ENCODE peak calls at places on chromosomes 5 and 9, in five cellular contexts. R, Q, I, S and O are unnamed samples.

GRCh38 chr5:5658226-5658625 is 235.7 kb downstream of the ICE1 start:
- DNase-seq in R (no peak), Q (peak), I (no peak), S (no peak), O (no peak)

GRCh38 chr5:140152610-140152999 is 22.4 kb upstream of the CYSTM1 start:
- DNase-seq in R (no peak), Q (no peak), I (no peak), S (peak), O (no peak)

GRCh38 chr5:68950111-68950510 is 143.7 kb upstream of the SLC30A5 start:
- DNase-seq in R (peak), Q (no peak), I (peak), S (no peak), O (no peak)

GRCh38 chr9:133758228-133758627 is 20.1 kb upstream of the SARDH start:
- DNase-seq in R (no peak), Q (no peak), I (no peak), S (peak), O (no peak)

GRCh38 chr9:134275379-134275778 is 50.9 kb upstream of the RXRA start:
- DNase-seq in R (no peak), Q (no peak), I (peak), S (peak), O (no peak)

GRCh38 chr9:981491-981898 is 5.0 kb downstream of the DMRT3 start:
- DNase-seq in R (no peak), Q (no peak), I (peak), S (peak), O (no peak)

GRCh38 chr9:134960701-134961181 is 43.0 kb upstream of the FCN1 start:
- DNase-seq in R (no peak), Q (no peak), I (no peak), S (peak), O (no peak)

GRCh38 chr5:88364991-88365390 is 96.3 kb upstream of the TMEM161B start:
- DNase-seq in R (no peak), Q (no peak), I (no peak), S (no peak), O (no peak)

GRCh38 chr9:92535940-92536850 is at the start of gene ECM2:
- DNase-seq in R (no peak), Q (peak), I (no peak), S (no peak), O (no peak)

GRCh38 chr5:132011561-132012384 is at the start of gene ACSL6:
- DNase-seq in R (no peak), Q (no peak), I (peak), S (peak), O (no peak)

GRCh38 chr9:114674798-114675554 is 7.0 kb downstream of the TEX48 start:
- DNase-seq in R (no peak), Q (no peak), I (no peak), S (no peak), O (no peak)

GRCh38 chr5:133293953-133294352 is 242.1 kb downstream of the HSPA4 start:
- DNase-seq in R (no peak), Q (no peak), I (no peak), S (no peak), O (no peak)

GRCh38 chr5:133292300-133292699 is 240.5 kb downstream of the HSPA4 start:
- DNase-seq in R (no peak), Q (no peak), I (peak), S (no peak), O (no peak)

GRCh38 chr5:133296624-133297023 is 244.8 kb downstream of the HSPA4 start:
- DNase-seq in R (no peak), Q (no peak), I (no peak), S (no peak), O (no peak)

GRCh38 chr5:133295520-133295919 is 243.7 kb downstream of the HSPA4 start:
- DNase-seq in R (no peak), Q (peak), I (no peak), S (no peak), O (no peak)

GRCh38 chr5:133294380-133294779 is 242.6 kb downstream of the HSPA4 start:
- DNase-seq in R (no peak), Q (no peak), I (no peak), S (no peak), O (no peak)
- H3K4me3 ChIP-seq in R (no peak), Q (no peak), I (no peak), S (no peak), O (no peak)

GRCh38 chr9:86958203-86958602 is 10.9 kb upstream of the GAS1 start:
- DNase-seq in R (no peak), Q (no peak), I (no peak), S (no peak), O (no peak)

GRCh38 chr9:86965627-86966395 is 18.5 kb upstream of the GAS1 start:
- DNase-seq in R (no peak), Q (no peak), I (no peak), S (no peak), O (no peak)

GRCh38 chr9:86966852-86967511 is 19.7 kb upstream of the GAS1 start:
- DNase-seq in R (no peak), Q (no peak), I (no peak), S (no peak), O (no peak)

GRCh38 chr9:86960938-86961337 is 13.6 kb upstream of the GAS1 start:
- DNase-seq in R (no peak), Q (no peak), I (no peak), S (no peak), O (no peak)

GRCh38 chr9:86962692-86963091 is 15.4 kb upstream of the GAS1 start:
- DNase-seq in R (no peak), Q (no peak), I (no peak), S (no peak), O (no peak)
- H3K4me3 ChIP-seq in R (no peak), Q (no peak), I (no peak), S (no peak), O (no peak)

DNA sequence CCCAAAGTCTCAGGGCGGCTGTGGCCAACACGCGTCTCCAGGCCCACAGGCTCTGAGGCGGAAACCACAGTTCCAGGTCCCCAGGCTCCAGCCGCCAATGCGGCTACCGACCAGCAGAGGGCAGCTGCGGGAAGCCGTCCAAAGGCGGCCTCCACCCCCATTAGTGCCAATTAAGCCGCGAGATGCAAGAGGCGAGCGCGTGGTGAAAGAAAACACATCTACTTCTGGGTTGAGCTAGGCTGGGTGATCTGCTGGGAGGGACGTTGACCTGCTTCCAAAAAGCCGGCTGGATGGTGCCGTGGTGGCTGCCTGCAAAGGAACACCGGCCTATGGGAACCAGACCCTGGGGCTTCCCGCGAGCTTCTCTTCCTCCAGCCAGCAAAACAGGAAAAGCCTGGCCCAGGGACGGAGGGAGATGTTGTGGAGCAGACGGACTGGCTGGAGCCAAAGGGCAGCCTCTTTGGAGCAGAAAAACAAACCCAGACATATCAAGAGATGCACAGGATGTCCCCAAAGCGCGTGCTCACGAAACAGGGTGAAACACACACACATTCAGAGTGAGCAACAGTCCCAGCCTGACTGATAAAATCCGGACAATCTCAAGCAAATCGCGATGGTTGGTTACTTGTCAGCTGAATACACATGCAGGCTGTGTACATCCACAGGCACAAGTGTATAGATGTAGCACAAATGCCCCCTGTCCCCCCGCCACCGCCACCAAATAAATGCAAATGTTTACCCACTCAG is 187.1 kb upstream of the BRINP1 start:
- DNase-seq in R (peak), Q (peak), I (peak), S (peak), O (peak)
- H3K4me3 ChIP-seq in R (no peak), Q (peak), I (no peak), S (peak), O (peak)

GRCh38 chr5:62314431-62314830 is 8.4 kb downstream of the KIF2A start:
- DNase-seq in R (no peak), Q (no peak), I (no peak), S (no peak), O (no peak)
- H3K4me3 ChIP-seq in R (no peak), Q (no peak), I (no peak), S (no peak), O (no peak)

DNA sequence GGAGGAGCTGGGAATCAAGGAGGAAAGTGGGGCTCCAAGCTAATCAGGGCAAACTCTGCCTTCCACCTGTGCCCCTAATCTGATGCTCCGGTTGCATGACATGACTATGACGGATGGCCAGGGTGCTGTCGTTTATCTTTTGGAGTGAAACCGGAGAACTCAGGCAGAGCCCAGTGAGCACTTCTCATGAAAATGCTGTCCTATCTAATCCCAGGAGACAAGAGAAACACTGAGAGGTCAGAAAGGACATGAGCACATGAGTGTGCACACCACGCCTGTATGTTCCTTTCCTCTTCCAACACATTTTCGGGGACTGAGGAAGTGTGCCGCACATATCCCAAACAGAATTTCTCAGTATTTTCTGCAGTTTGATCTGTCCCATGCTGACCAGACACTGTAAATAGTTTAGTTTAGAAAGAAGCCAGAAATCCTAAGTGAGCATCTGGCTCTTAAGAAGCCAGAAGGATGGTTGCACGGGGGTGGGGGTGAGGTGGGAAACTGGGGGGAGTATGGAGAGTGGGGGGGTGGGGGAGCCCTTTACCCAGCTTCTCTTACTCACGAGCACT is 217.1 kb downstream of the TSSK1B start:
- DNase-seq in R (no peak), Q (no peak), I (no peak), S (no peak), O (no peak)
- H3K4me3 ChIP-seq in R (no peak), Q (no peak), I (no peak), S (no peak), O (no peak)

GRCh38 chr9:73154271-73154670 is 2.6 kb downstream of the ANXA1 start:
- DNase-seq in R (no peak), Q (no peak), I (no peak), S (no peak), O (no peak)
- H3K4me3 ChIP-seq in R (no peak), Q (peak), I (no peak), S (no peak), O (peak)

GRCh38 chr5:141615991-141616715 is 2.6 kb downstream of the DIAPH1 start:
- DNase-seq in R (no peak), Q (no peak), I (no peak), S (no peak), O (no peak)
- H3K4me3 ChIP-seq in R (no peak), Q (no peak), I (no peak), S (no peak), O (no peak)

DNA sequence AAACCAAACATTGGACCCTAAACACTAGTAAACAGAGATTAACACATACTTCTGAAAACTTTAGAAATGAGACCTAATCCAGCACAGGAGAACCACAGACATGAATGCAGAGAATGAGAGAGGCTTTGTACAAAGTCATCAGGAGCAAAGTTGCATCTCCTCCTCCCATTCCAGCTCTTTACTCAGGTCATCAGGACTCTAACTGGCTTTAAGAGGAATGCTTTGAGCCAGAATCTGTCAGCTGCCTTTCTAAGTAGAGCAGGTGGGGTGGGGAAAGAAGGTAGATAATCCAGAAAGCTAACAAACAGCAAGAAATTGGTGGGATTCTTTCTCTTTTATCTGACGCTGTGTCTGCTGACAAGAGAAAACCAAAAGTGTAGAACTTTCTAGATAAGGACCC is 582.7 kb upstream of the DMAC1 start:
- DNase-seq in R (no peak), Q (no peak), I (peak), S (no peak), O (no peak)
- H3K4me3 ChIP-seq in R (no peak), Q (no peak), I (no peak), S (no peak), O (no peak)